ENCODE peak calls at places on chromosomes 4 and X, in seven cellular contexts. L, I, U, H, D, Y and E are unnamed samples.

GRCh38 chr4:107863850-107864371 is 39.2 kb downstream of the SGMS2 start:
- DNase-seq in L (peak; percentile 87), I (no peak), U (peak; percentile 40), H (peak; percentile 45), D (peak; percentile 55), Y (peak; percentile 29), E (peak; percentile 67)

GRCh38 chr4:152556283-152556682 is 20.4 kb upstream of the FBXW7 start:
- DNase-seq in L (no peak), I (no peak), U (no peak), H (no peak), D (no peak), Y (no peak), E (no peak)

GRCh38 chr4:169225058-169225751 is 45.6 kb downstream of the SH3RF1 start:
- DNase-seq in L (peak; percentile 97), I (no peak), U (peak; percentile 48), H (no peak), D (peak; percentile 96), Y (no peak), E (no peak)

GRCh38 chr4:184583738-184584502 is 65.3 kb downstream of the CASP3 start:
- DNase-seq in L (no peak), I (no peak), U (no peak), H (no peak), D (no peak), Y (no peak), E (no peak)

GRCh38 chr4:186882293-186882692 is 158.6 kb upstream of the FAT1 start:
- DNase-seq in L (no peak), I (no peak), U (no peak), H (no peak), D (no peak), Y (no peak), E (no peak)

GRCh38 chrX:132030264-132030663 is 7.2 kb downstream of the STK26 start:
- DNase-seq in L (no peak), I (no peak), U (no peak), H (no peak), D (no peak), Y (no peak), E (no peak)

GRCh38 chr4:158411180-158411721 is 110.4 kb upstream of the RXFP1 start:
- DNase-seq in L (no peak), I (no peak), U (no peak), H (no peak), D (peak; percentile 10), Y (no peak), E (no peak)

GRCh38 chr4:26020083-26020668 is 106.2 kb downstream of the SMIM20 start:
- DNase-seq in L (peak; percentile 80), I (no peak), U (no peak), H (peak; percentile 26), D (peak; percentile 82), Y (no peak), E (no peak)

GRCh38 chr4:184498598-184498997 is 24.2 kb upstream of the IRF2 start:
- DNase-seq in L (no peak), I (no peak), U (no peak), H (no peak), D (no peak), Y (no peak), E (no peak)

GRCh38 chrX:10526442-10526841 is 93.9 kb downstream of the MID1 start:
- DNase-seq in L (no peak), I (no peak), U (no peak), H (no peak), D (no peak), Y (no peak), E (no peak)

GRCh38 chrX:68934922-68935321 is 106.1 kb downstream of the EFNB1 start:
- DNase-seq in L (no peak), I (no peak), U (no peak), H (no peak), D (no peak), Y (no peak), E (no peak)

GRCh38 chrX:148588649-148589310 is 88.4 kb downstream of the AFF2 start:
- DNase-seq in L (peak; percentile 8), I (no peak), U (no peak), H (no peak), D (no peak), Y (no peak), E (no peak)

GRCh38 chrX:142982679-142983078 is 43.0 kb upstream of the SPANXN4 start:
- DNase-seq in L (no peak), I (no peak), U (no peak), H (no peak), D (no peak), Y (no peak), E (no peak)
- H3K36me3 ChIP-seq in L (no peaks in the 10 kb centered on the region), I (no peaks in the 10 kb centered on the region), U (no peaks in the 10 kb centered on the region), H (no peaks in the 10 kb centered on the region), D (no peaks in the 10 kb centered on the region), Y (no peaks in the 10 kb centered on the region), E (no peaks in the 10 kb centered on the region)

GRCh38 chr4:139521764-139522373 is 34.1 kb downstream of the SETD7 start:
- DNase-seq in L (no peak), I (no peak), U (no peak), H (no peak), D (no peak), Y (no peak), E (no peak)

GRCh38 chr4:139525414-139525813 is 30.6 kb downstream of the SETD7 start:
- DNase-seq in L (no peak), I (no peak), U (no peak), H (no peak), D (no peak), Y (no peak), E (no peak)

GRCh38 chr4:139522457-139522856 is 33.6 kb downstream of the SETD7 start:
- DNase-seq in L (no peak), I (no peak), U (no peak), H (no peak), D (no peak), Y (no peak), E (no peak)

GRCh38 chr4:139523076-139523475 is 32.9 kb downstream of the SETD7 start:
- DNase-seq in L (peak; percentile 21), I (no peak), U (no peak), H (no peak), D (peak; percentile 29), Y (no peak), E (no peak)

DNA sequence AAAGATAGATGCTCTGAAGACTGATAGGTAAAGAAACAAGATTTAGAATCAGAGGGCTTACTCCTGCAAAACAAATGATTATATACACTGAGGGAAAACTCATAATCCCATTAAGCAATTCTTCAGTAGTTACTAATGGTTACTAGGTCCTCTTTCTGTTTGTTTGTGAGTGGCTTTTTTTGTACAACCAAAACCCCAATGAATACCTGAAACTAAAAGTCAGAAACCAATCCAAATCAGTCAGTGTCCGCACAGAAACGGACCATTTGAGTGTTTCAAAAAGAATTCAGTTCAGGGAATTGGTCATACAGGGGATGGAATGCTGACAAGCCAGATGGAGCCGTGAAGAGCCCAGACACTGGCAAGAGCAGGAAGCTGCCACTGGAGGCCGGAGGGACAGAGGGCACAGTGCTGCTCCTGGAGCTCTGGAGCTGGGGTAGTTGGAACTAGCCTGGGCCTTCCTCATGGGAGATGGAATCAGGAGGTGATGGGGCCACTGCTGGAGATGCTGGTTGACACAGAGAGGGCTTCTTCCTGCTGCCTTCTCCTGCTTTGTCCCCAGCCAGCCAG is 31.9 kb downstream of the SETD7 start:
- DNase-seq in L (no peak), I (peak; percentile 52), U (no peak), H (no peak), D (no peak), Y (no peak), E (no peak)
- H3K36me3 ChIP-seq in L (peaks cover 16% of the 10 kb centered on the region), I (no peaks in the 10 kb centered on the region), U (peaks cover 36% of the 10 kb centered on the region), H (peaks cover 6% of the 10 kb centered on the region), D (peaks cover 44% of the 10 kb centered on the region), Y (no peaks in the 10 kb centered on the region), E (peaks cover 13% of the 10 kb centered on the region)

GRCh38 chr4:76174216-76174615 is 26.0 kb upstream of the NUP54 start:
- DNase-seq in L (no peak), I (no peak), U (no peak), H (no peak), D (no peak), Y (no peak), E (no peak)

GRCh38 chr4:76166480-76166879 is 18.3 kb upstream of the NUP54 start:
- DNase-seq in L (no peak), I (no peak), U (no peak), H (no peak), D (no peak), Y (no peak), E (no peak)

GRCh38 chr4:76168688-76169087 is 20.5 kb upstream of the NUP54 start:
- DNase-seq in L (no peak), I (no peak), U (no peak), H (no peak), D (no peak), Y (no peak), E (no peak)
- H3K36me3 ChIP-seq in L (peaks cover 14% of the 10 kb centered on the region), I (peaks cover 87% of the 10 kb centered on the region), U (peaks cover 47% of the 10 kb centered on the region), H (peaks cover 5% of the 10 kb centered on the region), D (peaks cover 35% of the 10 kb centered on the region), Y (peaks cover 2% of the 10 kb centered on the region), E (peaks cover 99% of the 10 kb centered on the region)

GRCh38 chr4:55079451-55080173 is 45.8 kb downstream of the KDR start:
- DNase-seq in L (no peak), I (no peak), U (no peak), H (no peak), D (peak; percentile 21), Y (no peak), E (no peak)
- H3K36me3 ChIP-seq in L (no peaks in the 10 kb centered on the region), I (no peaks in the 10 kb centered on the region), U (no peaks in the 10 kb centered on the region), H (no peaks in the 10 kb centered on the region), D (peaks cover 46% of the 10 kb centered on the region), Y (no peaks in the 10 kb centered on the region), E (no peaks in the 10 kb centered on the region)

GRCh38 chr4:39947963-39948362 is 29.7 kb downstream of the PDS5A start:
- DNase-seq in L (no peak), I (no peak), U (no peak), H (no peak), D (no peak), Y (no peak), E (no peak)

GRCh38 chr4:39947415-39947814 is 30.3 kb downstream of the PDS5A start:
- DNase-seq in L (no peak), I (no peak), U (no peak), H (no peak), D (no peak), Y (no peak), E (no peak)

GRCh38 chr4:39950861-39951481 is 26.7 kb downstream of the PDS5A start:
- DNase-seq in L (no peak), I (peak; percentile 38), U (no peak), H (no peak), D (no peak), Y (no peak), E (no peak)
- H3K36me3 ChIP-seq in L (no peaks in the 10 kb centered on the region), I (peaks cover 37% of the 10 kb centered on the region), U (no peaks in the 10 kb centered on the region), H (no peaks in the 10 kb centered on the region), D (no peaks in the 10 kb centered on the region), Y (no peaks in the 10 kb centered on the region), E (no peaks in the 10 kb centered on the region)

DNA sequence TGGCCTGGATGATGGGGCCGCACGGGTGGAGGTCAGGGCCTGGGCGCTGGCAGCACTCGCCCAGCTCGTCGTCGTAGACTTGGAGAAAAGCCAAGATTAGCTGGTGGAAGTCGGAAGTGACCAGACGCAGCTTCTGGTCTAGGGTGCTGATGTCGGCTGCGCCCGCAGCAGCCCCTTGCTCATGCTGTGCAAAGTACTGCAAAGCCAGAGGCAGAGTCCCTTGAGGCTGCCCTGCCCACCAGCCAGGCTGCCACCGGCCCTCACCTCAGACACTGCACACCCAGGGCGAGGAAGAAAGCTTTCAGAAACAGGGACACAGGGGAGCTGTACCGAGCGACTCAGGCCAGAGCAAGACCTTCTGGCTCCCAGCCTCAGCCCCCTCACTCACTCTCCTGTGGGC is 9.7 kb upstream of the TREX2 start:
- DNase-seq in L (no peak), I (no peak), U (no peak), H (no peak), D (no peak), Y (no peak), E (no peak)
- H3K36me3 ChIP-seq in L (no peaks in the 10 kb centered on the region), I (peaks cover 36% of the 10 kb centered on the region), U (no peaks in the 10 kb centered on the region), H (no peaks in the 10 kb centered on the region), D (no peaks in the 10 kb centered on the region), Y (no peaks in the 10 kb centered on the region), E (no peaks in the 10 kb centered on the region)

GRCh38 chr4:17578482-17578891 is 1.5 kb downstream of the LAP3 start:
- DNase-seq in L (no peak), I (no peak), U (no peak), H (no peak), D (no peak), Y (no peak), E (no peak)
- H3K36me3 ChIP-seq in L (peaks cover 9% of the 10 kb centered on the region), I (peaks cover 33% of the 10 kb centered on the region), U (peaks cover 6% of the 10 kb centered on the region), H (peaks cover 3% of the 10 kb centered on the region), D (peaks cover 22% of the 10 kb centered on the region), Y (no peaks in the 10 kb centered on the region), E (peaks cover 21% of the 10 kb centered on the region)